ENCODE peak calls at places on chromosomes 5 and 9, in five cellular contexts. L is H7, R is OCI-M1, Z is GM13976, F is iPS-NIHi11. O is an unnamed sample.

GRCh38 chr5:2756764-2757163 is 5.3 kb upstream of the IRX2 start:
- DNase-seq in L (peak), R (no peak), Z (no peak), F (no peak), O (peak)

GRCh38 chr5:97914483-97914882 is 731.4 kb upstream of the RIOK2 start:
- DNase-seq in L (no peak), R (no peak), Z (no peak), F (no peak), O (no peak)

GRCh38 chr5:148469446-148470062 is 85.8 kb downstream of the FBXO38 start:
- DNase-seq in L (no peak), R (no peak), Z (no peak), F (no peak), O (peak)

GRCh38 chr5:30040483-30041116 is 1152.9 kb upstream of the CDH6 start:
- DNase-seq in L (peak), R (peak), Z (peak), F (peak), O (peak)

GRCh38 chr5:100644206-100644605 is 109.0 kb downstream of the FAM174A start:
- DNase-seq in L (no peak), R (no peak), Z (no peak), F (peak), O (peak)

GRCh38 chr5:173103411-173103810 is 40.9 kb upstream of the BNIP1 start:
- DNase-seq in L (no peak), R (no peak), Z (no peak), F (no peak), O (no peak)

GRCh38 chr9:69412741-69413150 is 87.7 kb downstream of the ENTREP1 start:
- DNase-seq in L (peak), R (no peak), Z (peak), F (peak), O (peak)

GRCh38 chr9:35318741-35319140 is 156.9 kb downstream of the UNC13B start:
- DNase-seq in L (no peak), R (no peak), Z (no peak), F (no peak), O (no peak)

GRCh38 chr9:38046669-38047300 is 22.2 kb downstream of the SHB start:
- DNase-seq in L (peak), R (no peak), Z (no peak), F (no peak), O (peak)

GRCh38 chr5:53032188-53032587 is 43.0 kb downstream of the ITGA2 start:
- DNase-seq in L (no peak), R (no peak), Z (no peak), F (no peak), O (no peak)

GRCh38 chr5:32859211-32859641 is 148.1 kb downstream of the NPR3 start:
- DNase-seq in L (no peak), R (no peak), Z (no peak), F (no peak), O (no peak)

GRCh38 chr9:135864447-135865049 is 42.8 kb downstream of the CAMSAP1 start:
- DNase-seq in L (peak), R (peak), Z (peak), F (peak), O (peak)

GRCh38 chr9:87464110-87464991 is 33.3 kb upstream of the DAPK1 start:
- DNase-seq in L (no peak), R (no peak), Z (peak), F (no peak), O (no peak)

GRCh38 chr9:133914483-133915342 is 77.4 kb downstream of the VAV2 start:
- DNase-seq in L (peak), R (no peak), Z (no peak), F (no peak), O (peak)

GRCh38 chr9:79877943-79878612 is 306.3 kb downstream of the TLE4 start:
- DNase-seq in L (no peak), R (peak), Z (no peak), F (no peak), O (no peak)

GRCh38 chr5:112200132-112200531 is 218.9 kb downstream of the EPB41L4A start:
- DNase-seq in L (no peak), R (no peak), Z (no peak), F (no peak), O (no peak)

GRCh38 chr5:179146277-179146676 is 86.1 kb downstream of the ZNF354C start:
- DNase-seq in L (no peak), R (no peak), Z (no peak), F (no peak), O (no peak)

GRCh38 chr9:77583366-77583626 is 64.8 kb downstream of the GNA14 start:
- DNase-seq in L (no peak), R (no peak), Z (no peak), F (no peak), O (no peak)

GRCh38 chr5:134523543-134524136 is 1.8 kb upstream of the JADE2 start:
- DNase-seq in L (peak), R (peak), Z (no peak), F (no peak), O (peak)

GRCh38 chr5:132369471-132370240 is at the start of gene SLC22A5:
- DNase-seq in L (peak), R (peak), Z (peak), F (peak), O (peak)

GRCh38 chr9:37449877-37450632 is 15.2 kb downstream of the ZBTB5 start:
- DNase-seq in L (no peak), R (no peak), Z (no peak), F (no peak), O (peak)

GRCh38 chr9:70635790-70636189 is 221.3 kb upstream of the KLF9 start:
- DNase-seq in L (no peak), R (no peak), Z (no peak), F (no peak), O (no peak)

GRCh38 chr9:35136866-35137265 is 21.2 kb upstream of the ATOSB start:
- DNase-seq in L (no peak), R (no peak), Z (no peak), F (no peak), O (no peak)

GRCh38 chr5:143316844-143317631 is 86.4 kb downstream of the NR3C1 start:
- DNase-seq in L (no peak), R (peak), Z (no peak), F (no peak), O (no peak)

GRCh38 chr5:3226171-3226570 is 369.5 kb upstream of the IRX1 start:
- DNase-seq in L (no peak), R (no peak), Z (no peak), F (no peak), O (no peak)

O was measured in mesendoderm.